ENCODE peak calls at places on chromosomes 1 and 21, in nine cellular contexts. F is lower leg skin, A is neural progenitor cell, B is right atrium auricular region, Y is thoracic aorta, H is fibroblast of the aortic adventitia, T is GM23338, V is foreskin fibroblast, X is stomach. L is an unnamed sample.

GRCh38 chr1:220347654-220348175 is 75.5 kb upstream of the RAB3GAP2 start:
- DNase-seq in X (no peak), Y (no peak), A (no peak), T (no peak), F (no peak), H (no peak), V (no peak), B (no peak), L (no peak)

GRCh38 chr1:29557701-29558445 is 321.6 kb downstream of the PTPRU start:
- DNase-seq in A (no peak), T (no peak), H (no peak), F (peak; percentile 82), B (no peak), X (no peak), V (no peak), Y (no peak), L (no peak)

GRCh38 chr1:216483672-216484401 is 60.6 kb upstream of the USH2A start:
- DNase-seq in X (no peak), A (no peak), B (no peak), F (no peak), Y (no peak), V (no peak), T (no peak), H (no peak), L (no peak)

GRCh38 chr21:46097826-46098286 is at the start of gene COL6A2:
- DNase-seq in V (peak; percentile 92), T (peak; percentile 85), Y (peak; percentile 15), X (peak; percentile 45), B (peak; percentile 61), H (peak; percentile 53), F (peak; percentile 92), A (peak; percentile 84), L (no peak)

GRCh38 chr1:237999426-238000052 is 108.8 kb upstream of the ZP4 start:
- DNase-seq in H (no peak), V (no peak), X (no peak), T (no peak), Y (no peak), A (no peak), B (no peak), F (no peak), L (no peak)

GRCh38 chr1:111334169-111334568 is 43.5 kb downstream of the CHIA start:
- DNase-seq in B (no peak), T (peak; percentile 80), A (peak; percentile 64), H (peak; percentile 75), X (peak; percentile 53), F (no peak), V (peak; percentile 74), Y (no peak), L (peak; percentile 10)

GRCh38 chr1:154747841-154748766 is 122.0 kb downstream of the KCNN3 start:
- DNase-seq in F (peak; percentile 88), X (no peak), V (peak; percentile 10), Y (no peak), H (no peak), T (no peak), A (peak; percentile 44), B (no peak), L (no peak)

GRCh38 chr21:17467829-17468228 is 45.0 kb upstream of the CXADR start:
- DNase-seq in X (no peak), F (no peak), Y (no peak), V (no peak), B (no peak), T (peak; percentile 17), H (no peak), A (no peak), L (no peak)

GRCh38 chr1:109392788-109393580 is 4.7 kb downstream of the SORT1 start:
- DNase-seq in T (no peak), V (peak; percentile 67), Y (no peak), A (no peak), F (no peak), H (no peak), X (peak; percentile 65), B (peak; percentile 86), L (no peak)

GRCh38 chr1:28313710-28314510 is 14.9 kb upstream of the MED18 start:
- DNase-seq in T (no peak), Y (no peak), B (peak; percentile 72), F (peak; percentile 87), X (peak; percentile 73), V (peak; percentile 80), A (no peak), H (peak; percentile 43), L (no peak)

GRCh38 chr1:5734414-5734813 is 257.8 kb downstream of the NPHP4 start:
- DNase-seq in A (no peak), F (no peak), B (no peak), X (no peak), H (no peak), T (no peak), V (no peak), Y (no peak), L (no peak)

GRCh38 chr1:6466751-6467150 is 778 bp upstream of the TNFRSF25 start:
- DNase-seq in T (no peak), F (no peak), Y (no peak), V (no peak), X (no peak), H (no peak), A (no peak), B (no peak), L (no peak)

GRCh38 chr1:76659171-76659940 is 207.9 kb upstream of the ST6GALNAC5 start:
- DNase-seq in B (no peak), F (no peak), T (no peak), H (no peak), V (peak; percentile 3), Y (no peak), X (no peak), A (no peak), L (no peak)

DNA sequence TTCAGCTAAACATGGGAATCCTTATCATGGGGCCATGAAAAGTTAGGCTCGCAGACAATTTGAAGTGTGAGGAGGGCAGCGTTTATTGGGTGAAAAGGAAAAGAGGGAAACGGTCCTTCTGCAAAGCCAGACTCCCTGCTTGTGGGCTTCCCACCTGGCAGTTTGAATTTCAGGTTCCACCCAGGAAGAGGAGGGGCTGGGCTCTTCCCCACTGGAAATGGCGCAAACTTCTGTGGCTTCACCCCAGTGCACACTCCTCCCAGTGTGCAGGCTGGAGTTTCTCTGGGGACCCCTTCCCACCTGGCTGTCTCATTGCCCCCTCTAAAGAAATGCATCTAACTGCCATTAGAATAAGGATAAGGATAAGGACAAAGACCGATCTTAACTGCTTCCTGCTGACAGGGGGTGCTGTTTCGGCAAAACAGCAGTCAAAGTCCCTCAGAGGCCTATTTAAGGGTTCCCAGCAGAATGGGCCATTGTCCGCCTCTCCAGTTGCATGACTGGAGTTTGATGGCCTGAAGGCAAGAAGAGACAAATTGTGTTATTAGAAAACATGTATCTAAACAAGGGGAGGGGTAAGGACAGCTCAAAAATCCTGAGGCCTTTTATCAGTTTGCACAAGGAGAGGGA is 20.4 kb downstream of the AIM2 start:
- DNase-seq in V (peak; percentile 41), B (no peak), Y (no peak), A (peak; percentile 28), T (peak; percentile 59), H (no peak), F (no peak), X (no peak), L (no peak)
- TF ChIP-seq CTCF in V (peak; percentile 5), B (no peak), Y (no peak), A (peak; percentile 41), T (peak; percentile 71), H (no peak), F (no peak), X (no peak), L (peak; percentile 21)

GRCh38 chr1:2072891-2073290 is 22.7 kb downstream of the PRKCZ start:
- DNase-seq in X (no peak), Y (no peak), H (no peak), T (no peak), A (no peak), V (no peak), B (no peak), F (no peak), L (no peak)

GRCh38 chr1:2072109-2072806 is 22.0 kb downstream of the PRKCZ start:
- DNase-seq in H (no peak), F (no peak), A (no peak), T (no peak), B (no peak), Y (no peak), X (no peak), V (no peak), L (no peak)

GRCh38 chr1:2073382-2074230 is 23.4 kb downstream of the PRKCZ start:
- DNase-seq in H (peak; percentile 64), T (no peak), X (no peak), F (no peak), Y (no peak), B (no peak), A (peak; percentile 66), V (peak; percentile 69), L (no peak)

GRCh38 chr1:2074944-2075740 is 24.9 kb downstream of the PRKCZ start:
- DNase-seq in F (no peak), H (no peak), A (no peak), B (no peak), V (no peak), X (no peak), T (no peak), Y (no peak), L (no peak)

DNA sequence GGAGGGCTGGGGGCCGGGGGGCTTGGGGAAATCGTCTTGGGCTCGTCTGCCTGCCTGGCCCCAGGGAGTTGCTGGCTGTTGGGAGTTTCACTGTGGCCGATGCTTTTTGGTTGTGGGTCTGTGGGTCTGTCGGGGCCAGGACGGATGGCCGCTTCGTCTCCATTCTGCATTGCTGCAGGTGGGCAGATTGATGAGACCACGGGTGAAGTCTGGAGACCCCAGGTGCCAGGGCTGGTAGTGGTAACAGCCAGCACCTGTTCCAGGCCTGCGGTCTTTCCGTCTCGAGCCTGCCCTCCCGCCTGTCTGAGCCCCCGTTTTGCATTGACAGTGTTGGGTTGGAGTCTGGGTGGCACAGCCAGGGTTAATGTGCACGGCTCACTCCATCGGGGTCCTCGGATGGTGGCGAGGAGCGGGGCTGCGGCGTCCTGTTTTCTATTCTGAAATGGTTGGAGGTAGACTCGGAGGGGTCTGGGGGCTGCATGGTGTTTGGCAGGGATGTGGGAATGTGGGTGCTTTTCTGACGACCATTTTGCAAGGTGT is 24.2 kb downstream of the PRKCZ start:
- DNase-seq in X (no peak), A (no peak), B (no peak), V (no peak), H (no peak), F (no peak), T (no peak), Y (no peak), L (no peak)
- H3K4me3 ChIP-seq in X (no peak overlapping the region), A (no peak overlapping the region), B (no peak overlapping the region), V (peak overlapping the region; percentile 57), H (peak overlapping the region; percentile 63), F (no peak overlapping the region), T (no peak overlapping the region), Y (no peak overlapping the region), L (peak overlapping the region; percentile 42)

DNA sequence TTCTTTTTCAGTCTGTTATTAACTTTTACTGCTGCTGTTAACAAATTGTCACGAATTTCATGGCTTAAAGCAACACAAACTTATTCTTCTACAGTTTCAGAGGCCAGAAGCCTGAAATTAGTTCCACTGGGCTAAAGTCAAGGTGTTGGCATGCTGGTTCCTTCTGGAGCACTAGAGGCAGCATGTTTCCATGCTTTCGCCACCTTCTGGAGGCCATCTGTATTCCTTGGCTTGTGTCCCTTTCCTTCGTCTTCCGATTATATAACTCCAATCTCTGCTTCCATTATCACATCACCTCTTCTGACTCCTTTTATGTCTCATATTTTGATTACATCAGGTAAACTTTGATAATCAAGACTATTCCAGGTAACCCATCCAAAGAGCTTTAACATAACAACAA is 1742.1 kb downstream of the BRINP3 start:
- DNase-seq in Y (no peak), H (no peak), F (no peak), V (no peak), A (peak; percentile 11), T (peak; percentile 42), B (no peak), X (no peak), L (no peak)
- TF ChIP-seq CTCF in Y (no peak), H (no peak), F (no peak), V (no peak), A (peak; percentile 27), T (peak; percentile 28), B (no peak), X (no peak), L (no peak)

GRCh38 chr1:180366386-180367068 is 135.8 kb downstream of the ACBD6 start:
- DNase-seq in F (no peak), B (no peak), T (no peak), Y (no peak), X (no peak), H (peak; percentile 33), V (peak; percentile 13), A (no peak), L (no peak)
- H3K4me3 ChIP-seq in F (no peak overlapping the region), B (no peak overlapping the region), T (no peak overlapping the region), Y (no peak overlapping the region), X (no peak overlapping the region), H (no peak overlapping the region), V (no peak overlapping the region), A (no peak overlapping the region), L (no peak overlapping the region)

L was measured in HFF-Myc.